ENCODE peak calls at places on chromosomes 2 and 18, in nine cellular contexts. D is MM.1S, I is AG10803, O is astrocyte of the spinal cord, E is prostate gland, R is breast epithelium, L is H9, Q is Calu3, Y is fibroblast of lung. W is an unnamed sample.

GRCh38 chr18:26909599-26910290 is 44.2 kb upstream of the AQP4 start:
- DNase-seq in Q (no peak), O (no peak), L (peak), R (peak), E (no peak), D (no peak), I (no peak), Y (no peak), W (no peak)

GRCh38 chr2:68811364-68811763 is 59.8 kb downstream of the BMP10 start:
- DNase-seq in Y (peak), D (no peak), R (peak), I (no peak), O (no peak), Q (no peak), E (no peak), L (no peak), W (no peak)

GRCh38 chr2:147133273-147133901 is 711.4 kb upstream of the ACVR2A start:
- DNase-seq in E (peak), R (no peak), Y (peak), L (no peak), D (no peak), Q (no peak), O (peak), I (no peak), W (no peak)

GRCh38 chr2:128424406-128424805 is 105.7 kb upstream of the HS6ST1 start:
- DNase-seq in D (no peak), Q (no peak), Y (no peak), R (no peak), E (no peak), L (peak), I (no peak), O (no peak), W (no peak)

GRCh38 chr2:177989029-177989885 is 83.3 kb downstream of the PDE11A start:
- DNase-seq in E (no peak), D (no peak), Q (no peak), R (no peak), L (no peak), O (peak), I (peak), Y (peak), W (no peak)

GRCh38 chr18:58132595-58133191 is 88.7 kb downstream of the NEDD4L start:
- DNase-seq in L (no peak), Y (peak), E (no peak), R (no peak), Q (no peak), I (peak), O (no peak), D (no peak), W (no peak)

GRCh38 chr2:240998706-240999000 is 235 bp downstream of the SNED1 start:
- DNase-seq in L (no peak), I (no peak), Q (no peak), O (no peak), E (no peak), Y (no peak), D (no peak), R (no peak), W (no peak)

GRCh38 chr2:160372585-160372984 is 121.0 kb downstream of the RBMS1 start:
- DNase-seq in O (peak), E (no peak), R (no peak), D (no peak), I (peak), L (no peak), Q (no peak), Y (peak), W (no peak)

GRCh38 chr2:61660511-61661388 is 122.6 kb upstream of the XPO1 start:
- DNase-seq in E (no peak), O (peak), Y (no peak), D (no peak), R (no peak), I (no peak), L (no peak), Q (peak), W (no peak)

GRCh38 chr18:9109523-9109922 is 7.0 kb downstream of the NDUFV2 start:
- DNase-seq in O (peak), R (no peak), E (no peak), D (no peak), L (no peak), I (peak), Y (peak), Q (no peak), W (no peak)

GRCh38 chr2:143685439-143686078 is 556.3 kb downstream of the ARHGAP15 start:
- DNase-seq in R (no peak), E (no peak), I (no peak), Q (no peak), L (no peak), O (no peak), D (no peak), Y (no peak), W (no peak)

GRCh38 chr2:227183657-227184367 is 19.4 kb downstream of the COL4A3 start:
- DNase-seq in D (no peak), I (no peak), L (no peak), E (no peak), Y (peak), Q (peak), R (no peak), O (no peak), W (no peak)

GRCh38 chr2:106851475-106851874 is 34.5 kb downstream of the ST6GAL2 start:
- DNase-seq in Y (no peak), E (no peak), O (no peak), L (no peak), I (no peak), D (no peak), Q (no peak), R (no peak), W (no peak)

GRCh38 chr2:156883828-156884615 is 373.5 kb upstream of the GALNT5 start:
- DNase-seq in I (peak), Q (peak), L (no peak), Y (peak), E (no peak), O (peak), D (no peak), R (no peak), W (no peak)

GRCh38 chr2:109222825-109223471 is 93.9 kb downstream of the SH3RF3 start:
- DNase-seq in O (no peak), I (no peak), E (no peak), Q (no peak), D (no peak), R (no peak), Y (no peak), L (peak), W (no peak)

GRCh38 chr2:231933916-231934401 is 7.8 kb upstream of the NPPC start:
- DNase-seq in R (peak), I (peak), D (no peak), O (no peak), E (no peak), Y (no peak), L (no peak), Q (no peak), W (no peak)

GRCh38 chr2:233380132-233381012 is 26.1 kb downstream of the DGKD start:
- DNase-seq in I (no peak), L (no peak), D (no peak), E (no peak), O (no peak), Q (no peak), R (no peak), Y (peak), W (no peak)

GRCh38 chr2:134238371-134238770 is 15.5 kb upstream of the MGAT5 start:
- DNase-seq in E (no peak), O (no peak), L (no peak), Q (no peak), I (no peak), Y (no peak), R (no peak), D (no peak), W (no peak)

GRCh38 chr2:25314514-25315315 is 27.0 kb downstream of the DNMT3A start:
- DNase-seq in Y (peak), D (no peak), Q (no peak), L (peak), R (peak), O (no peak), E (peak), I (no peak), W (peak)

GRCh38 chr2:219252900-219253752 is at the start of gene TUBA4B:
- DNase-seq in E (no peak), Q (peak), Y (peak), I (no peak), D (peak), L (peak), R (no peak), O (no peak), W (no peak)

GRCh38 chr2:15957881-15958713 is 17.7 kb downstream of the MYCN start:
- DNase-seq in I (no peak), L (peak), Y (no peak), E (no peak), Q (no peak), D (no peak), O (no peak), R (no peak), W (no peak)

GRCh38 chr18:51135795-51136194 is 61.7 kb downstream of the MEX3C start:
- DNase-seq in Q (peak), R (no peak), D (no peak), Y (no peak), O (no peak), L (peak), I (no peak), E (no peak), W (no peak)

GRCh38 chr2:231433990-231434389 is 30.3 kb downstream of the NCL start:
- DNase-seq in E (no peak), L (no peak), R (no peak), I (no peak), Y (no peak), Q (no peak), D (no peak), O (no peak), W (no peak)

GRCh38 chr2:23569761-23570383 is 184.9 kb downstream of the KLHL29 start:
- DNase-seq in E (no peak), L (no peak), O (no peak), Q (no peak), D (no peak), I (no peak), R (no peak), Y (no peak), W (no peak)

GRCh38 chr2:86703704-86704370 is 16.3 kb upstream of the RMND5A start:
- DNase-seq in R (no peak), Y (peak), E (peak), I (peak), D (no peak), L (no peak), O (peak), Q (peak), W (no peak)

GRCh38 chr18:58321986-58322385 is 278.0 kb downstream of the NEDD4L start:
- DNase-seq in R (peak), I (peak), E (peak), L (no peak), O (peak), Y (peak), D (peak), Q (peak), W (no peak)

GRCh38 chr18:12296087-12296403 is 12.0 kb upstream of the TUBB6 start:
- DNase-seq in Y (peak), E (no peak), D (no peak), I (peak), Q (no peak), O (no peak), R (no peak), L (no peak), W (no peak)

GRCh38 chr2:133780099-133780996 is 212.1 kb upstream of the NCKAP5 start:
- DNase-seq in Y (peak), Q (peak), R (peak), O (peak), I (peak), D (peak), L (peak), E (peak), W (peak)

GRCh38 chr2:57760448-57760847 is 286.2 kb upstream of the VRK2 start:
- DNase-seq in L (no peak), E (no peak), Q (no peak), O (no peak), D (no peak), I (no peak), R (no peak), Y (no peak), W (no peak)

GRCh38 chr2:235446082-235446481 is 47.8 kb upstream of the AGAP1 start:
- DNase-seq in E (no peak), D (no peak), O (no peak), R (no peak), Q (no peak), I (no peak), L (no peak), Y (no peak), W (no peak)

GRCh38 chr2:48114256-48114655 is 208.0 kb upstream of the FBXO11 start:
- DNase-seq in Y (peak), R (no peak), L (no peak), O (peak), D (no peak), I (peak), Q (peak), E (no peak), W (no peak)

GRCh38 chr2:120109186-120110061 is 96.5 kb downstream of the EPB41L5 start:
- DNase-seq in L (no peak), D (peak), Y (peak), Q (no peak), R (no peak), E (no peak), I (peak), O (peak), W (no peak)
- TF ChIP-seq CTCF in L (peak), D (peak), Y (no peak), Q (no peak), R (peak), E (no peak), I (peak), O (peak), W (no peak)

GRCh38 chr18:62325806-62326645 is 916 bp downstream of the TNFRSF11A start:
- DNase-seq in O (no peak), R (no peak), Q (no peak), E (peak), L (no peak), D (peak), I (peak), Y (peak), W (no peak)

GRCh38 chr18:62326646-62327348 is 1.7 kb downstream of the TNFRSF11A start:
- DNase-seq in R (no peak), D (no peak), I (no peak), L (no peak), E (no peak), O (no peak), Y (no peak), Q (no peak), W (no peak)

GRCh38 chr18:62324355-62324828 is 718 bp upstream of the TNFRSF11A start:
- DNase-seq in L (no peak), D (no peak), R (no peak), Q (no peak), Y (no peak), O (no peak), E (no peak), I (no peak), W (no peak)

GRCh38 chr18:62323483-62324354 is 1.4 kb upstream of the TNFRSF11A start:
- DNase-seq in Y (no peak), O (no peak), E (no peak), I (no peak), L (no peak), D (no peak), Q (no peak), R (no peak), W (no peak)

GRCh38 chr18:62324917-62325805 is at the start of gene TNFRSF11A:
- DNase-seq in E (peak), L (peak), Y (no peak), R (no peak), O (no peak), I (no peak), Q (peak), D (peak), W (no peak)
- TF ChIP-seq CTCF in E (no peak), L (peak), Y (no peak), R (peak), O (peak), I (peak), Q (peak), D (peak), W (peak)

GRCh38 chr2:206561962-206562361 is 80.3 kb upstream of the FAM237A start:
- DNase-seq in O (no peak), Y (peak), I (no peak), E (no peak), L (no peak), Q (no peak), R (no peak), D (no peak), W (no peak)

GRCh38 chr2:206558492-206558891 is 83.8 kb upstream of the FAM237A start:
- DNase-seq in R (no peak), D (peak), I (peak), L (no peak), E (no peak), Q (no peak), Y (no peak), O (no peak), W (no peak)

GRCh38 chr2:206562375-206562774 is 79.9 kb upstream of the FAM237A start:
- DNase-seq in E (no peak), Y (peak), L (no peak), Q (no peak), O (no peak), I (no peak), R (no peak), D (no peak), W (no peak)

GRCh38 chr2:206555721-206556120 is 86.6 kb upstream of the FAM237A start:
- DNase-seq in E (no peak), O (peak), Y (peak), R (no peak), L (no peak), I (no peak), D (no peak), Q (no peak), W (no peak)

GRCh38 chr2:206556357-206556949 is 85.8 kb upstream of the FAM237A start:
- DNase-seq in Y (peak), O (peak), E (no peak), D (peak), L (no peak), Q (no peak), R (no peak), I (peak), W (no peak)
- TF ChIP-seq CTCF in Y (peak), O (peak), E (no peak), D (peak), L (peak), Q (peak), R (no peak), I (peak), W (peak)

DNA sequence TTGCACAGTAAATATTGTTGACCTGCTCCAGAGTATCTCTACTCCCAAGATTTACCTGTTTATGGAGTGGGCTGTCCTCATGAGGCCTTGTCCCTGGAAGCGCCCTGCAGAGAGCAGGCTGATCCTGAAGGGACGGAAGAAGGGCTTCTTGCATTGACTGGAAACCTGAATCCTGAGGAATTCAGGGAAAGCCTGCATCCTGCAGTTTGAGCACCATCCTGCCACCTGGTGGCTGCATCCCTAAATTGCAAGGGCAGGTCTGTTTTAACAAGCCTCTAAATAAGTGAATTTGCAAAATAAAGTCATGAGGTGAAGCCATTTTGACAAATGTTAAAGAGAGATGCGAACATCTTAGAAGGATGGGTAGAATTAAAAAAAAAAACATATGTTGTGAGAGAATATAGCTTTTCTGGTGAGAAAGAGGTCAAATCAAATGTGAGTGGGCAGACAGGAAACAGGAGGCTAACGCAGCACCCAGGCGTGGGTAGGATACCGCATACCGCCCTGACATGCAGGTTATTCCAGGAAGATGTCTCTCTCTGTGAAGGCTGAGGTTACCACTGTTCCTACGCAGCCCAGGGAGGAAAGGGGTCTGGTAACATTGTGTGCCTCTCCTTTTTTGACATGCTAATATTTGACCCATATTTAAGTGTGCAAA is 754.9 kb downstream of the RNF144A start:
- DNase-seq in Q (peak), O (peak), L (peak), I (no peak), Y (peak), E (no peak), D (peak), R (no peak), W (no peak)
- TF ChIP-seq CTCF in Q (peak), O (peak), L (peak), I (peak), Y (peak), E (peak), D (peak), R (no peak), W (peak)

GRCh38 chr18:55781481-55781957 is 193.5 kb upstream of the TCF4 start:
- DNase-seq in Q (peak), L (peak), E (peak), R (no peak), D (no peak), Y (peak), O (peak), I (peak), W (no peak)
- TF ChIP-seq CTCF in Q (peak), L (peak), E (no peak), R (no peak), D (peak), Y (peak), O (peak), I (peak), W (peak)

GRCh38 chr2:172806426-172807008 is 70.9 kb downstream of the RAPGEF4 start:
- DNase-seq in L (no peak), O (peak), E (peak), D (peak), I (peak), Y (peak), R (no peak), Q (no peak), W (no peak)
- TF ChIP-seq CTCF in L (peak), O (peak), E (peak), D (peak), I (peak), Y (peak), R (peak), Q (peak), W (peak)

GRCh38 chr2:142165790-142166189 is 35.0 kb upstream of the LRP1B start:
- DNase-seq in R (no peak), L (peak), Q (peak), D (peak), I (peak), E (no peak), O (peak), Y (peak), W (no peak)
- TF ChIP-seq CTCF in R (no peak), L (peak), Q (no peak), D (peak), I (peak), E (no peak), O (peak), Y (no peak), W (no peak)

W was measured in mesothelial cell of epicardium.